ENCODE peak calls at places on chromosomes 16 and 17, in nine cellular contexts. F is colonic mucosa; P is BE2C; H is CD8-positive, alpha-beta memory T cell; Q is ELR; V is cardiac septum; A is testis; O is AG09309; E is spleen. W is an unnamed sample.

GRCh38 chr17:39400547-39401411 is 647 bp downstream of the FBXL20 start:
- DNase-seq in F (peak), P (no peak), H (peak), Q (peak), V (no peak), A (no peak), O (no peak), E (no peak), W (no peak)

GRCh38 chr16:14497245-14498082 is 132.6 kb downstream of the PARN start:
- DNase-seq in F (no peak), P (no peak), H (no peak), Q (no peak), V (no peak), A (no peak), O (no peak), E (no peak), W (no peak)

GRCh38 chr17:8231701-8232100 is 16.2 kb downstream of the CTC1 start:
- DNase-seq in F (no peak), P (no peak), H (peak), Q (no peak), V (no peak), A (no peak), O (no peak), E (no peak), W (no peak)

GRCh38 chr17:57324060-57324459 is 67.7 kb downstream of the MSI2 start:
- DNase-seq in F (no peak), P (no peak), H (no peak), Q (no peak), V (no peak), A (no peak), O (no peak), E (no peak), W (no peak)

GRCh38 chr16:77409311-77409710 is 25.5 kb downstream of the ADAMTS18 start:
- DNase-seq in F (no peak), P (no peak), H (no peak), Q (no peak), V (no peak), A (no peak), O (no peak), E (no peak), W (no peak)

GRCh38 chr16:11497851-11498289 is 88.8 kb downstream of the LITAF start:
- DNase-seq in F (no peak), P (no peak), H (no peak), Q (peak), V (no peak), A (peak), O (no peak), E (no peak), W (no peak)

GRCh38 chr16:5158494-5158893 is 60.9 kb upstream of the EEF2KMT start:
- DNase-seq in F (no peak), P (no peak), H (no peak), Q (no peak), V (no peak), A (no peak), O (no peak), E (no peak), W (no peak)

GRCh38 chr17:31093866-31094599 is 744 bp upstream of the NF1 start:
- DNase-seq in F (peak), P (no peak), H (no peak), Q (no peak), V (no peak), A (no peak), O (no peak), E (no peak), W (no peak)

GRCh38 chr17:16178836-16179235 is 36.5 kb downstream of the NCOR1 start:
- DNase-seq in F (no peak), P (no peak), H (no peak), Q (peak), V (no peak), A (no peak), O (no peak), E (no peak), W (no peak)

GRCh38 chr17:37570527-37571093 is 38.6 kb downstream of the SYNRG start:
- DNase-seq in F (peak), P (peak), H (peak), Q (peak), V (no peak), A (peak), O (no peak), E (no peak), W (peak)

GRCh38 chr17:43468746-43469544 is 14.8 kb upstream of the DHX8 start:
- DNase-seq in F (no peak), P (no peak), H (no peak), Q (peak), V (no peak), A (no peak), O (peak), E (no peak), W (no peak)

GRCh38 chr16:64102654-64103053 is 1019.2 kb downstream of the CDH11 start:
- DNase-seq in F (no peak), P (no peak), H (no peak), Q (no peak), V (no peak), A (no peak), O (no peak), E (no peak), W (no peak)

GRCh38 chr17:8300226-8300625 is 5.0 kb upstream of the SLC25A35 start:
- DNase-seq in F (no peak), P (no peak), H (no peak), Q (no peak), V (no peak), A (no peak), O (no peak), E (no peak), W (no peak)

GRCh38 chr17:81991684-81992513 is 14.5 kb downstream of the ASPSCR1 start:
- DNase-seq in F (peak), P (peak), H (no peak), Q (peak), V (peak), A (no peak), O (no peak), E (no peak), W (no peak)

GRCh38 chr16:27430923-27431484 is 29.0 kb downstream of the IL21R start:
- DNase-seq in F (peak), P (no peak), H (peak), Q (peak), V (no peak), A (no peak), O (no peak), E (peak), W (no peak)

GRCh38 chr16:53703590-53704444 is at the start of the genes FTO and RPGRIP1L:
- DNase-seq in F (peak), P (peak), H (peak), Q (peak), V (peak), A (peak), O (peak), E (peak), W (peak)

GRCh38 chr16:31274831-31275816 is 15.3 kb downstream of the ITGAM start:
- DNase-seq in F (no peak), P (no peak), H (no peak), Q (no peak), V (peak), A (no peak), O (no peak), E (peak), W (no peak)

GRCh38 chr16:81581107-81581506 is 136.5 kb downstream of the CMIP start:
- DNase-seq in F (peak), P (no peak), H (no peak), Q (no peak), V (no peak), A (no peak), O (no peak), E (no peak), W (peak)

GRCh38 chr16:23280483-23280967 is 21.6 kb upstream of the SCNN1B start:
- DNase-seq in F (no peak), P (no peak), H (no peak), Q (peak), V (no peak), A (no peak), O (no peak), E (no peak), W (no peak)

GRCh38 chr16:73020409-73020884 is 27.5 kb downstream of the ZFHX3 start:
- DNase-seq in F (peak), P (peak), H (no peak), Q (peak), V (peak), A (no peak), O (peak), E (no peak), W (peak)

GRCh38 chr16:66304151-66304550 is 62.3 kb upstream of the CDH5 start:
- DNase-seq in F (no peak), P (no peak), H (no peak), Q (no peak), V (no peak), A (no peak), O (no peak), E (no peak), W (no peak)

GRCh38 chr17:29059281-29059680 is 16.3 kb downstream of the PIPOX start:
- DNase-seq in F (no peak), P (no peak), H (no peak), Q (peak), V (no peak), A (no peak), O (no peak), E (no peak), W (no peak)

GRCh38 chr17:1217030-1217429 is 37.2 kb upstream of the ABR start:
- DNase-seq in F (no peak), P (no peak), H (no peak), Q (no peak), V (no peak), A (no peak), O (no peak), E (no peak), W (no peak)

GRCh38 chr16:79261461-79261860 is 339.1 kb downstream of the MAF start:
- DNase-seq in F (peak), P (no peak), H (peak), Q (no peak), V (peak), A (peak), O (no peak), E (peak), W (peak)

GRCh38 chr16:5895137-5895536 is 797.5 kb upstream of the EEF2KMT start:
- DNase-seq in F (no peak), P (no peak), H (no peak), Q (no peak), V (no peak), A (no peak), O (no peak), E (no peak), W (no peak)

GRCh38 chr17:73203135-73203787 is 10.4 kb downstream of the COG1 start:
- DNase-seq in F (peak), P (no peak), H (no peak), Q (no peak), V (no peak), A (no peak), O (no peak), E (no peak), W (no peak)

GRCh38 chr16:84303023-84303422 is 8.3 kb downstream of the WFDC1 start:
- DNase-seq in F (no peak), P (no peak), H (no peak), Q (no peak), V (no peak), A (no peak), O (peak), E (no peak), W (no peak)

GRCh38 chr17:30278032-30278431 is 13.7 kb downstream of the BLMH start:
- DNase-seq in F (no peak), P (peak), H (no peak), Q (peak), V (no peak), A (peak), O (no peak), E (no peak), W (no peak)

GRCh38 chr17:17929655-17930380 is 42.4 kb downstream of the TOM1L2 start:
- DNase-seq in F (no peak), P (no peak), H (no peak), Q (no peak), V (no peak), A (peak), O (no peak), E (no peak), W (no peak)

GRCh38 chr16:19182487-19182886 is 14.4 kb downstream of the SYT17 start:
- DNase-seq in F (no peak), P (no peak), H (no peak), Q (no peak), V (no peak), A (no peak), O (no peak), E (no peak), W (no peak)

GRCh38 chr17:61689610-61690180 is 98.7 kb upstream of the NACA2 start:
- DNase-seq in F (no peak), P (no peak), H (no peak), Q (peak), V (no peak), A (no peak), O (no peak), E (no peak), W (no peak)

GRCh38 chr17:29722411-29723198 is 99.9 kb upstream of the CORO6 start:
- DNase-seq in F (peak), P (peak), H (peak), Q (no peak), V (peak), A (peak), O (no peak), E (no peak), W (no peak)

GRCh38 chr17:67461228-67461780 is 84.2 kb downstream of the PITPNC1 start:
- DNase-seq in F (no peak), P (no peak), H (no peak), Q (no peak), V (no peak), A (no peak), O (no peak), E (no peak), W (no peak)

GRCh38 chr16:4317471-4318170 is 1.8 kb downstream of the GLIS2 start:
- DNase-seq in F (peak), P (no peak), H (no peak), Q (no peak), V (no peak), A (no peak), O (no peak), E (no peak), W (no peak)

GRCh38 chr16:57303910-57304168 is 19.4 kb upstream of the PLLP start:
- DNase-seq in F (no peak), P (no peak), H (no peak), Q (no peak), V (no peak), A (no peak), O (no peak), E (no peak), W (no peak)

GRCh38 chr16:11914210-11914758 is 1.5 kb downstream of the GSPT1 start:
- DNase-seq in F (no peak), P (no peak), H (no peak), Q (peak), V (no peak), A (no peak), O (no peak), E (no peak), W (no peak)

GRCh38 chr16:70529051-70529777 is 5.6 kb downstream of the SF3B3 start:
- DNase-seq in F (no peak), P (no peak), H (no peak), Q (peak), V (no peak), A (no peak), O (no peak), E (no peak), W (peak)

W was measured in 8988T.